ENCODE peak calls at places on chromosomes 12 and 14, in seven cellular contexts. E is left ventricle myocardium inferior, N is choroid plexus epithelial cell, I is transverse colon, W is adrenal gland, G is endodermal cell, Y is heart left ventricle. M is an unnamed sample.
A peak's percentile ranks its signal among the peaks of the same experiment; 100 is the strongest.

GRCh38 chr12:64099430-64099829 is 122.7 kb downstream of the KICS2 start:
- DNase-seq in N (peak; percentile 77), E (peak; percentile 20), W (peak; percentile 77), G (no peak), Y (peak; percentile 22), I (no peak), M (peak; percentile 99)

GRCh38 chr14:33062881-33063280 is 124.2 kb downstream of the NPAS3 start:
- DNase-seq in Y (no peak), I (no peak), N (no peak), E (no peak), G (no peak), W (no peak), M (peak; percentile 10)

GRCh38 chr12:102816816-102817434 is 100.1 kb downstream of the PAH start:
- DNase-seq in G (no peak), N (peak; percentile 62), Y (no peak), I (no peak), W (no peak), E (no peak), M (peak; percentile 11)

GRCh38 chr14:32469388-32470160 is 140.5 kb downstream of the AKAP6 start:
- DNase-seq in W (no peak), Y (no peak), E (no peak), I (no peak), N (peak; percentile 80), G (no peak), M (peak; percentile 79)

GRCh38 chr14:61080591-61081010 is 99.6 kb downstream of the SLC38A6 start:
- DNase-seq in E (no peak), Y (peak; percentile 23), N (peak; percentile 40), I (no peak), G (peak; percentile 57), W (no peak), M (peak; percentile 89)

GRCh38 chr14:50926851-50927386 is 17.4 kb downstream of the PYGL start:
- DNase-seq in Y (no peak), W (peak; percentile 30), E (no peak), G (no peak), N (no peak), I (no peak), M (no peak)

GRCh38 chr14:91906374-91906773 is 39.0 kb upstream of the TC2N start:
- DNase-seq in I (peak; percentile 13), N (no peak), E (no peak), W (no peak), G (no peak), Y (no peak), M (no peak)

GRCh38 chr14:103372552-103373304 is 12.5 kb upstream of the MARK3 start:
- DNase-seq in N (peak; percentile 86), Y (no peak), G (no peak), W (peak; percentile 86), E (no peak), I (no peak), M (peak; percentile 87)

GRCh38 chr12:42757735-42758134 is 168.2 kb upstream of the PRICKLE1 start:
- DNase-seq in E (no peak), N (no peak), G (no peak), Y (no peak), W (no peak), I (no peak), M (no peak)

GRCh38 chr12:31833541-31833840 is 104.7 kb upstream of the AMN1 start:
- DNase-seq in W (no peak), I (no peak), E (no peak), Y (no peak), G (no peak), N (no peak), M (no peak)

GRCh38 chr12:131698286-131698685 is 12.6 kb upstream of the SFSWAP start:
- DNase-seq in G (no peak), E (no peak), W (no peak), Y (no peak), N (no peak), I (no peak), M (no peak)

GRCh38 chr12:101407054-101407437 is 526 bp downstream of the ARL1 start:
- DNase-seq in N (peak; percentile 54), Y (no peak), W (no peak), I (no peak), G (no peak), E (no peak), M (no peak)

GRCh38 chr12:52085682-52086180 is 6.2 kb downstream of the SMIM41 start:
- DNase-seq in W (no peak), Y (no peak), G (no peak), N (no peak), I (no peak), E (no peak), M (no peak)

GRCh38 chr12:111438501-111438900 is 32.8 kb downstream of the SH2B3 start:
- DNase-seq in I (peak; percentile 63), N (peak; percentile 67), Y (no peak), W (peak; percentile 53), G (peak; percentile 76), E (no peak), M (peak; percentile 44)

GRCh38 chr12:115088328-115088994 is 404.5 kb upstream of the TBX3 start:
- DNase-seq in G (no peak), Y (peak; percentile 26), N (no peak), W (peak; percentile 95), E (peak; percentile 22), I (no peak), M (no peak)

GRCh38 chr12:105706321-105706972 is 376.0 kb downstream of the C12orf75 start:
- DNase-seq in E (no peak), N (peak; percentile 64), G (peak; percentile 64), I (no peak), Y (no peak), W (peak; percentile 46), M (peak; percentile 4)

GRCh38 chr14:101557321-101557695 is 4.0 kb upstream of the DIO3 start:
- DNase-seq in N (no peak), E (no peak), I (no peak), W (no peak), Y (no peak), G (no peak), M (no peak)

GRCh38 chr14:101559250-101559623 is 2.1 kb upstream of the DIO3 start:
- DNase-seq in N (no peak), Y (no peak), W (no peak), I (no peak), G (no peak), E (no peak), M (no peak)

GRCh38 chr14:101558739-101559240 is 2.5 kb upstream of the DIO3 start:
- DNase-seq in G (no peak), E (no peak), N (no peak), Y (no peak), W (no peak), I (no peak), M (no peak)

GRCh38 chr14:101556566-101557320 is 4.6 kb upstream of the DIO3 start:
- DNase-seq in Y (no peak), W (no peak), I (no peak), G (no peak), E (no peak), N (no peak), M (no peak)

DNA sequence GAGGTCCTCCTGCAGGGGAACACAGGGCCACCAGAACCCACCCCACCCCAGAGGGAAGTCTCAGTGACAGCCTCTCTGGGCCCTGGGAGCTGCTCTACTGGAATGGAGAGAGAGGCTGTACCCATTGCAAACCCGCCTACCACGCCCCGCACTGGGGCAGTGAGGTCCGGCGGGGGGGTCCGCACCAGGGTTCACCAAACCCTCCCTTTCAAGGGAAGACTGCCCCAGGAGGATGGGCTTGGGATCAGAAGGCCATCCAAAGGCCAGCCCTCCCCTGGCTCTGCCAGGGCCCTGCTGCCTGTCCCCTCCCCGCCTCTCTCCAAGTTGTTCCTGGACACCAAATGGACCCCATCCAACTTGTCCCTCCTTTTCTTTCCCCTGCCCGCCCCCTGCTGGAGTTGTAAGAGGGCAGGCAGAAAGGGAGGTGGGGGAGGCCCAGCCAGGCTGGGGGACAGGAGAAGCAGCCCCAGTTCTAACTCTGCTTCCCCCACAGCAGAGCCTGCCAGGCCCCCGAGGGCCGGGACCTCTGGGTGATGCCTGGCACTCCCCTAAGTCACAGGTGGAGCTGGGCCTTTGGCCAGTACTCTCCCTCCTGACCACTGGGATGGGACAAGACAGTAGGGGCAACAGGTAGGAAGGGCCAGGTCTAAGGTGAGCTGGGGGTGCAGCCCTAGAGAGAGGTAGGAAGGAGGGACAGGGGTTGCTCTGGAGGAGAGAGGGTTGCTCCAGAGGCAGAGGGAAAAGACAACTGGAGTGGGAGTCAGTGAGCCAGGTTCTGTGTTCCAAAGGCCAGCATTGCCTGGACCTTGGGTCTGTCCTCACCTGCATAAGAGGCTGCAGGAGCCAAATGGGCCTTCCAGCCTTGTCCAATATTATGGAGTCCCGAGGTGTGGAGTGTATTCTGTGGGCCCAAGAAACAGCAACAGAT is 3.2 kb upstream of the DIO3 start:
- DNase-seq in G (peak; percentile 68), N (no peak), E (no peak), I (peak; percentile 26), Y (no peak), W (no peak), M (no peak)
- TF ChIP-seq CTCF in G (peak; percentile 57), N (peak; percentile 29), E (no peak), I (no peak), Y (no peak), W (peak; percentile 24), M (no peak)

DNA sequence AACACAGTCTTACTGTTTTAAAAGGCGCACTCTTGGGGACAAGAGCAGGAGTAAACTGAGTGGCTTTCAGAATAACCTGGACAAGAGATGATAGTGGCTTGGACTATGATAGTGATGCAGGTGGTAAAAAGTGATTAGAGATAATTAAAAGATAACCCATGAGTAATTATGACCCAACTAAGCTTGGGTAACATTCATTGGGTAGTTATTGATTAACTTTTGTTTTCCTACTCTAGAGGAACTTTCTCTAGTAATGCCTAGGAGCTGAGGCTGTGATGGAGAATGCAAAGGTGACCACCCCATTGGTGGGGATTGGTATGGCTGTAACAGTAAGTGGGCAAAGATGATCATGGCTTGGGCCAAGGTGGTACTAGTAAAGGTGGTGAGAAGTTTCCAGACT is 22.3 kb upstream of the FRS2 start:
- DNase-seq in Y (no peak), E (no peak), N (no peak), W (no peak), I (no peak), G (no peak), M (no peak)
- H3K4me3 ChIP-seq in Y (no peak overlapping the region), E (no peak overlapping the region), N (no peak overlapping the region), W (no peak overlapping the region), I (no peak overlapping the region), G (no peak overlapping the region), M (no peak overlapping the region)

DNA sequence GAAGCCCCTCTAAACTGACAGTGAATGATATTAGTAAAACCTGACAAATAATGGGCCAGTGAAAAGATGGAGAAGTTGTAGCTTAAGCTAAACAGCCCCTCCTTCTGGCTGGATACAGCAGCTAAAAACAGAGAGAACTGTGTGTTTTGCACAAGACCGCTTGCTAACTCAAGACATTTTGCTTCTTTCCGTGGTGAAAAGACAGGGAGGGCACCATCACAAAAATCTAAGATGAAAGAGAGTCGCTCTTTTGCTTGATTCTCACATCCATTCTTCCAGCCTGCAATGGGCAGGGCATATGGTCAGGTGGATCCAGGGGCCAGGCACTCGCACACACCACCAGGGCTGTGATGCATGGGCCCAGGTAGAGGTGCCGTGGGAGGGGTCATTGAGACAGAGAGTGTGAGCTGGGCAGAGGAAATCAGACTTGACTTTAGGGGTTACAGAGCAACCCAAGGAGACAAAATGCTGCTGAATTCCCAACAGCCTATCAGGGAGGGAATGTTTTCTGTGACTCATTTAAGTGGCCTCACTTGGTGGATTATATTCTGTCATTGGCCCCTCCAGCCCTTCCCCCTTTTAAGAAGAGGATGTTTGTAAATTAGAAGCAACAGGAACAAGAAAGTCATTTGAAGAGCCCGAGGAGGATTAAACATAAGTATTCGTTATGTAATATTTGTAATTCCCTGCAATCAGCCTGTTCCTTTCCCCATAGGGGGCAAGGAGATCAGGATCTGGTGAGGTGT is 12.2 kb downstream of the EMP1 start:
- DNase-seq in N (peak; percentile 85), G (peak; percentile 69), W (peak; percentile 24), E (no peak), I (no peak), Y (no peak), M (peak; percentile 53)
- TF ChIP-seq CTCF in N (peak; percentile 84), G (peak; percentile 98), W (peak; percentile 47), E (peak; percentile 48), I (peak; percentile 43), Y (peak; percentile 38), M (peak; percentile 54)

GRCh38 chr12:48118491-48118890 is 673 bp upstream of the PFKM start:
- DNase-seq in W (peak; percentile 11), G (peak; percentile 56), N (no peak), I (no peak), Y (no peak), E (no peak), M (no peak)
- H3K4me3 ChIP-seq in W (no peak overlapping the region), G (peak overlapping the region; percentile 98), N (peak overlapping the region; percentile 77), I (peak overlapping the region; percentile 57), Y (no peak overlapping the region), E (peak overlapping the region; percentile 82), M (peak overlapping the region; percentile 96)

M was measured in fibroblast of the aortic adventitia.